ENCODE peak calls at places on chromosome 21, in seven cellular contexts. R, H, O, A, M, X and J are unnamed samples.

GRCh38 chr21:42107881-42108553 is 36.9 kb downstream of the UMODL1 start:
- DNase-seq in R (peak), O (peak), A (no peak), H (peak), X (peak), M (no peak), J (peak)

GRCh38 chr21:41768371-41769042 is 1.7 kb upstream of the RIPK4 start:
- DNase-seq in H (peak), O (peak), X (peak), R (no peak), M (peak), A (no peak), J (peak)

GRCh38 chr21:35643176-35643575 is 417.1 kb downstream of the SETD4 start:
- DNase-seq in R (no peak), A (no peak), M (no peak), H (peak), O (no peak), X (no peak), J (no peak)

GRCh38 chr21:41411449-41412089 is 14.5 kb upstream of the MX1 start:
- DNase-seq in M (no peak), O (no peak), H (no peak), X (no peak), R (no peak), A (no peak), J (peak)

GRCh38 chr21:31180256-31181088 is 142.2 kb upstream of the KRTAP19-8 start:
- DNase-seq in X (peak), O (peak), R (no peak), H (peak), M (no peak), A (no peak), J (peak)

GRCh38 chr21:41923641-41924342 is 30.0 kb downstream of the C2CD2 start:
- DNase-seq in O (no peak), R (no peak), M (peak), H (peak), A (no peak), X (no peak), J (no peak)

GRCh38 chr21:18204931-18205330 is 39.7 kb upstream of the CHODL start:
- DNase-seq in A (no peak), X (no peak), O (no peak), M (no peak), H (no peak), R (no peak), J (no peak)

GRCh38 chr21:41419921-41420862 is 5.8 kb upstream of the MX1 start:
- DNase-seq in R (peak), H (peak), A (peak), M (peak), X (peak), O (peak), J (peak)

GRCh38 chr21:31873275-31873695 is 465 bp downstream of the HUNK start:
- DNase-seq in R (no peak), M (no peak), H (no peak), O (no peak), A (no peak), X (peak), J (peak)

GRCh38 chr21:33432496-33432895 is 29.3 kb downstream of the IFNGR2 start:
- DNase-seq in X (no peak), A (no peak), H (no peak), M (no peak), O (no peak), R (no peak), J (no peak)

GRCh38 chr21:34912022-34912933 is 136.8 kb downstream of the RUNX1 start:
- DNase-seq in A (no peak), O (no peak), M (no peak), X (no peak), R (no peak), H (no peak), J (no peak)

GRCh38 chr21:10272216-10272615 is 249.2 kb upstream of the TPTE start:
- DNase-seq in A (no peak), O (no peak), R (no peak), H (no peak), M (no peak), X (no peak), J (no peak)

GRCh38 chr21:35504277-35504676 is 455.2 kb upstream of the RUNX1 start:
- DNase-seq in M (no peak), A (no peak), X (no peak), R (no peak), H (no peak), O (no peak), J (no peak)

GRCh38 chr21:42434884-42435283 is 31.2 kb downstream of the UBASH3A start:
- DNase-seq in M (no peak), H (no peak), O (no peak), R (no peak), A (no peak), X (no peak), J (no peak)

GRCh38 chr21:42460391-42461184 is 35.4 kb downstream of the RSPH1 start:
- DNase-seq in X (no peak), A (no peak), H (no peak), R (no peak), M (no peak), O (peak), J (no peak)

GRCh38 chr21:14862794-14863720 is 201.7 kb downstream of the NRIP1 start:
- DNase-seq in R (no peak), H (peak), A (no peak), X (peak), O (no peak), M (no peak), J (peak)

GRCh38 chr21:46617267-46618051 is 12.6 kb upstream of the S100B start:
- DNase-seq in H (peak), R (no peak), O (no peak), X (no peak), A (no peak), M (no peak), J (no peak)

GRCh38 chr21:19981938-19982337 is 1016.3 kb upstream of the NCAM2 start:
- DNase-seq in R (no peak), A (no peak), X (no peak), M (no peak), O (no peak), H (no peak), J (no peak)

GRCh38 chr21:41086551-41086950 is 81.4 kb upstream of the BACE2 start:
- DNase-seq in O (no peak), H (no peak), R (no peak), M (no peak), X (no peak), A (no peak), J (no peak)

GRCh38 chr21:33451634-33452071 is 28.1 kb downstream of the TMEM50B start:
- DNase-seq in R (no peak), A (no peak), H (peak), X (peak), M (no peak), O (no peak), J (no peak)

GRCh38 chr21:19468981-19469715 is 1065.6 kb upstream of the TMPRSS15 start:
- DNase-seq in A (no peak), O (no peak), R (no peak), X (peak), H (no peak), M (no peak), J (no peak)

GRCh38 chr21:34360488-34361241 is 3.1 kb upstream of the KCNE2 start:
- DNase-seq in O (no peak), X (no peak), H (no peak), A (no peak), M (no peak), R (no peak), J (no peak)

GRCh38 chr21:43361493-43362296 is 65.2 kb downstream of the SIK1 start:
- DNase-seq in H (peak), X (peak), R (peak), A (no peak), O (peak), M (peak), J (no peak)

GRCh38 chr21:26920055-26920454 is 46.8 kb downstream of the ADAMTS5 start:
- DNase-seq in O (no peak), H (peak), X (no peak), M (no peak), R (no peak), A (no peak), J (no peak)

GRCh38 chr21:42299324-42300044 is 15.7 kb downstream of the TFF3 start:
- DNase-seq in H (no peak), R (peak), X (no peak), A (no peak), M (no peak), O (no peak), J (peak)

GRCh38 chr21:35664683-35665082 is 395.6 kb downstream of the SETD4 start:
- DNase-seq in H (peak), M (no peak), A (no peak), R (peak), O (peak), X (no peak), J (peak)

GRCh38 chr21:16942703-16943102 is 570.1 kb upstream of the CXADR start:
- DNase-seq in H (peak), M (no peak), R (no peak), X (peak), A (no peak), O (no peak), J (peak)

GRCh38 chr21:41345934-41346685 is 15.7 kb upstream of the MX2 start:
- DNase-seq in R (no peak), X (no peak), A (no peak), H (no peak), O (no peak), M (no peak), J (no peak)

GRCh38 chr21:28737671-28738279 is 254.9 kb downstream of the LTN1 start:
- DNase-seq in R (no peak), A (no peak), M (no peak), O (no peak), H (peak), X (peak), J (no peak)

GRCh38 chr21:17611414-17612022 is 1.2 kb downstream of the BTG3 start:
- DNase-seq in H (peak), O (peak), M (peak), R (peak), X (peak), A (peak), J (peak)

GRCh38 chr21:15775981-15776380 is 46.2 kb downstream of the USP25 start:
- DNase-seq in O (no peak), M (no peak), X (no peak), A (no peak), H (peak), R (no peak), J (no peak)

GRCh38 chr21:43771199-43771675 is 4.9 kb downstream of the CSTB start:
- DNase-seq in A (no peak), M (no peak), O (no peak), X (no peak), R (no peak), H (no peak), J (no peak)

GRCh38 chr21:33478858-33479678 is 706 bp downstream of the TMEM50B start:
- DNase-seq in O (peak), M (no peak), X (peak), H (peak), R (no peak), A (no peak), J (peak)

GRCh38 chr21:35697321-35697808 is 363.0 kb downstream of the SETD4 start:
- DNase-seq in H (peak), M (peak), O (no peak), X (peak), A (peak), R (peak), J (peak)

GRCh38 chr21:27802816-27803475 is 836.1 kb upstream of the ADAMTS5 start:
- DNase-seq in O (no peak), X (peak), M (no peak), R (no peak), H (peak), A (no peak), J (peak)

GRCh38 chr21:45355573-45355972 is 49.4 kb upstream of the COL18A1 start:
- DNase-seq in H (no peak), O (no peak), A (no peak), X (no peak), R (no peak), M (no peak), J (no peak)

GRCh38 chr21:45356251-45356650 is 48.7 kb upstream of the COL18A1 start:
- DNase-seq in O (no peak), R (no peak), H (no peak), A (no peak), M (no peak), X (no peak), J (no peak)

GRCh38 chr21:45357436-45358260 is 47.3 kb upstream of the COL18A1 start:
- DNase-seq in M (peak), X (peak), R (no peak), A (no peak), H (no peak), O (no peak), J (no peak)

GRCh38 chr21:45358261-45358670 is 46.7 kb upstream of the COL18A1 start:
- DNase-seq in M (no peak), H (no peak), X (no peak), O (no peak), R (no peak), A (no peak), J (no peak)

GRCh38 chr21:45356653-45357435 is 48.1 kb upstream of the COL18A1 start:
- DNase-seq in A (no peak), H (no peak), M (no peak), X (peak), O (no peak), R (no peak), J (no peak)
- TF ChIP-seq CTCF in A (no peak), H (no peak), M (no peak), X (no peak), O (no peak), R (no peak), J (no peak)

GRCh38 chr21:25025596-25025995 is 581.7 kb downstream of the MRPL39 start:
- DNase-seq in X (no peak), R (no peak), M (no peak), H (no peak), O (no peak), A (no peak), J (no peak)
- TF ChIP-seq CTCF in X (no peak), R (no peak), M (no peak), H (no peak), O (no peak), A (no peak), J (no peak)

GRCh38 chr21:37159053-37159776 is 86.2 kb downstream of the TTC3 start:
- DNase-seq in X (no peak), M (no peak), A (no peak), H (peak), O (peak), R (no peak), J (no peak)
- TF ChIP-seq CTCF in X (no peak), M (no peak), A (no peak), H (no peak), O (no peak), R (no peak), J (no peak)

DNA sequence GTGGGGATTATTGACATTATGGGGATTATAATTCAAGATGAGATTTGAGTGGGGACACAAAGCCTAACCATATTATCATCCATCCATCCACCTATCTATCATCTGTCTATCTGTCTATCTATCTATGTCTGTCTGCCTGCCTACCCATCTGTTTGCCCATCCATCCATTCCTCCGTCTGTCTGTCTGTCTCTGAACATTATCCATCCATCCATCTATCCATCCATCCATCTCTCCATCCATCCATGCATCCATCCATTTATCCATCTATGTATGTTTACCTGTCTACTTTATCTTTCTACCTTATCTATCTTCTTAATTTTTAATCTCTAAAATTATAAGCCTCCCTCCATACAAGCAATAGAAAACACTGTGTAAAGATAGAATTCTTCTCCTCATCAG is 47.4 kb downstream of the SH3BGR start:
- DNase-seq in A (no peak), R (no peak), X (no peak), M (no peak), O (no peak), H (no peak), J (no peak)
- TF ChIP-seq CTCF in A (no peak), R (no peak), X (no peak), M (no peak), O (no peak), H (no peak), J (no peak)

DNA sequence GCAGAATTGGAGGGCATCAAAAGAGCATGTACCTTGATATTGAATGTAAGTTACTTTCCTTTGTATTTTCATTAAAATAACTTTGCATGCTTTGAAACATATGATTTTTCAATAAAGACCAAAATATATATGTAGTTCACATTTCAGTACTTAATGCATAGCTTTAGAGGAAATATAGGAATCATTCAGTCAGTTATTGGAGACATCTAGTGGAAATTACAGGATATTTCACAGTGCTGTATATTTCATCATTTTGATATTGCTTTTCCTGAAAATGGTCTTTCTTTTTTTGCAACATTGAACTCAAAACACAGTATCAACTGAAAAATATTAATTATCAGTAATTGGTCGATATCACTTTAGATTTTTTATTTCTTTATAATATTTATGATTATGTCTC is 375.8 kb downstream of the NCAM2 start:
- DNase-seq in R (no peak), X (no peak), H (no peak), O (no peak), M (no peak), A (no peak), J (no peak)
- TF ChIP-seq CTCF in R (no peak), X (peak), H (peak), O (no peak), M (no peak), A (peak), J (no peak)